ENCODE peak calls at places on chromosome 6, in ten cellular contexts. One of them, this sample, is unnamed.

GRCh38 chr6:41182069-41183034 is 18.6 kb downstream of the TREML2 start:
- DNase-seq in body of pancreas: peak; percentile 46
- DNase-seq in IMR-90: peak; percentile 55
- DNase-seq in heart left ventricle: no peak
- DNase-seq in esophagus squamous epithelium: no peak
- DNase-seq in ovary: no peak
- DNase-seq in uterus: no peak
- DNase-seq in transverse colon: peak; percentile 38
- DNase-seq in A549: peak; percentile 34
- DNase-seq in K562: peak; percentile 62
- DNase-seq in this sample: no peak

GRCh38 chr6:44672838-44673237 is 285.3 kb downstream of the CDC5L start:
- DNase-seq in body of pancreas: no peak
- DNase-seq in IMR-90: no peak
- DNase-seq in heart left ventricle: no peak
- DNase-seq in esophagus squamous epithelium: no peak
- DNase-seq in ovary: no peak
- DNase-seq in uterus: no peak
- DNase-seq in transverse colon: no peak
- DNase-seq in A549: no peak
- DNase-seq in K562: no peak
- DNase-seq in this sample: peak; percentile 72

GRCh38 chr6:13097454-13097853 is 230.9 kb downstream of the TBC1D7 start:
- DNase-seq in body of pancreas: no peak
- DNase-seq in IMR-90: no peak
- DNase-seq in heart left ventricle: no peak
- DNase-seq in esophagus squamous epithelium: no peak
- DNase-seq in ovary: no peak
- DNase-seq in uterus: no peak
- DNase-seq in transverse colon: no peak
- DNase-seq in A549: no peak
- DNase-seq in K562: no peak
- DNase-seq in this sample: no peak

GRCh38 chr6:140669321-140669720 is 1294.9 kb upstream of the CITED2 start:
- DNase-seq in body of pancreas: no peak
- DNase-seq in IMR-90: peak; percentile 40
- DNase-seq in heart left ventricle: no peak
- DNase-seq in esophagus squamous epithelium: no peak
- DNase-seq in ovary: no peak
- DNase-seq in uterus: no peak
- DNase-seq in transverse colon: no peak
- DNase-seq in A549: no peak
- DNase-seq in K562: no peak
- DNase-seq in this sample: no peak

GRCh38 chr6:30612213-30612612 is 4.8 kb downstream of the PPP1R10 start:
- DNase-seq in body of pancreas: no peak
- DNase-seq in IMR-90: peak; percentile 57
- DNase-seq in heart left ventricle: no peak
- DNase-seq in esophagus squamous epithelium: no peak
- DNase-seq in ovary: no peak
- DNase-seq in uterus: no peak
- DNase-seq in transverse colon: no peak
- DNase-seq in A549: no peak
- DNase-seq in K562: no peak
- DNase-seq in this sample: no peak

GRCh38 chr6:154792761-154793160 is 59.5 kb downstream of the SCAF8 start:
- DNase-seq in body of pancreas: no peak
- DNase-seq in IMR-90: peak; percentile 12
- DNase-seq in heart left ventricle: no peak
- DNase-seq in esophagus squamous epithelium: no peak
- DNase-seq in ovary: no peak
- DNase-seq in uterus: no peak
- DNase-seq in transverse colon: no peak
- DNase-seq in A549: no peak
- DNase-seq in K562: no peak
- DNase-seq in this sample: no peak

GRCh38 chr6:132683543-132683942 is 24.6 kb upstream of the TAAR1 start:
- DNase-seq in body of pancreas: no peak
- DNase-seq in IMR-90: peak; percentile 74
- DNase-seq in heart left ventricle: no peak
- DNase-seq in esophagus squamous epithelium: no peak
- DNase-seq in ovary: no peak
- DNase-seq in uterus: no peak
- DNase-seq in transverse colon: no peak
- DNase-seq in A549: no peak
- DNase-seq in K562: no peak
- DNase-seq in this sample: no peak

GRCh38 chr6:142568857-142569597 is 267.2 kb downstream of the ADGRG6 start:
- DNase-seq in body of pancreas: no peak
- DNase-seq in IMR-90: peak; percentile 49
- DNase-seq in heart left ventricle: no peak
- DNase-seq in esophagus squamous epithelium: no peak
- DNase-seq in ovary: no peak
- DNase-seq in uterus: no peak
- DNase-seq in transverse colon: no peak
- DNase-seq in A549: no peak
- DNase-seq in K562: no peak
- DNase-seq in this sample: no peak

GRCh38 chr6:147170269-147170668 is 33.9 kb upstream of the STXBP5 start:
- DNase-seq in body of pancreas: no peak
- DNase-seq in IMR-90: peak; percentile 95
- DNase-seq in heart left ventricle: no peak
- DNase-seq in esophagus squamous epithelium: no peak
- DNase-seq in ovary: no peak
- DNase-seq in uterus: no peak
- DNase-seq in transverse colon: no peak
- DNase-seq in A549: no peak
- DNase-seq in K562: no peak
- DNase-seq in this sample: no peak

GRCh38 chr6:11194399-11195274 is 37.8 kb downstream of the NEDD9 start:
- DNase-seq in body of pancreas: no peak
- DNase-seq in IMR-90: peak; percentile 59
- DNase-seq in heart left ventricle: no peak
- DNase-seq in esophagus squamous epithelium: no peak
- DNase-seq in ovary: no peak
- DNase-seq in uterus: no peak
- DNase-seq in transverse colon: no peak
- DNase-seq in A549: peak; percentile 80
- DNase-seq in K562: no peak
- DNase-seq in this sample: peak; percentile 56

DNA sequence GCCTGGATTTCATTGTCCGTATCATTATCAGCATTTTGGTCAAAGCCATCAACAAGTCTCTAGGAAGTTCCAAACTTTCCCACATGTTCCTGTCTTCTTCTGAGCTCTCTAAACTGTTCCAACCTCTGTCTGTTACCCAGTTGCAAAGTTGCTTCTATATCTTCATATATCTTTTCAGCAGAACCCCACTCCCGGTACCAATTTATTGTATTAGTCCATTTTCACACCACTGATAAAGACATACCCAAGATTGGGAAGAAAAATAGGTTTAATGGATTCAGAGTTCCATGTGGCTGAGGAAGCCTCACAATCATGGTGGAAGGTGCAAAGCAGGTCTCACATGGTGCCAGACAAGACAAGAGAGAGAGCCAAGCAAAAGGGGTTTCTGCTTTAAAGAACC is 293.2 kb downstream of the EPM2A start:
- DNase-seq in body of pancreas: no peak
- DNase-seq in IMR-90: no peak
- DNase-seq in heart left ventricle: no peak
- DNase-seq in esophagus squamous epithelium: no peak
- DNase-seq in ovary: no peak
- DNase-seq in uterus: no peak
- DNase-seq in transverse colon: no peak
- DNase-seq in A549: no peak
- DNase-seq in K562: no peak
- DNase-seq in this sample: no peak
- H3K9me3 ChIP-seq in body of pancreas: no peaks in the 10 kb centered on the region
- H3K9me3 ChIP-seq in IMR-90: peaks cover 2% of the 10 kb centered on the region
- H3K9me3 ChIP-seq in heart left ventricle: peaks cover 38% of the 10 kb centered on the region
- H3K9me3 ChIP-seq in esophagus squamous epithelium: no peaks in the 10 kb centered on the region
- H3K9me3 ChIP-seq in ovary: no peaks in the 10 kb centered on the region
- H3K9me3 ChIP-seq in uterus: no peaks in the 10 kb centered on the region
- H3K9me3 ChIP-seq in transverse colon: no peaks in the 10 kb centered on the region
- H3K9me3 ChIP-seq in A549: peaks cover 4% of the 10 kb centered on the region
- H3K9me3 ChIP-seq in K562: peaks cover 3% of the 10 kb centered on the region
- H3K9me3 ChIP-seq in this sample: no peaks in the 10 kb centered on the region

GRCh38 chr6:7424058-7424457 is 34.5 kb downstream of the RIOK1 start:
- DNase-seq in body of pancreas: no peak
- DNase-seq in IMR-90: no peak
- DNase-seq in heart left ventricle: no peak
- DNase-seq in esophagus squamous epithelium: no peak
- DNase-seq in ovary: no peak
- DNase-seq in uterus: no peak
- DNase-seq in transverse colon: no peak
- DNase-seq in A549: no peak
- DNase-seq in K562: no peak
- DNase-seq in this sample: no peak

GRCh38 chr6:7425808-7426190 is 36.2 kb downstream of the RIOK1 start:
- DNase-seq in body of pancreas: no peak
- DNase-seq in IMR-90: no peak
- DNase-seq in heart left ventricle: no peak
- DNase-seq in esophagus squamous epithelium: no peak
- DNase-seq in ovary: no peak
- DNase-seq in uterus: no peak
- DNase-seq in transverse colon: no peak
- DNase-seq in A549: no peak
- DNase-seq in K562: no peak
- DNase-seq in this sample: no peak

GRCh38 chr6:7431241-7431593 is 41.6 kb downstream of the RIOK1 start:
- DNase-seq in body of pancreas: no peak
- DNase-seq in IMR-90: no peak
- DNase-seq in heart left ventricle: no peak
- DNase-seq in esophagus squamous epithelium: no peak
- DNase-seq in ovary: no peak
- DNase-seq in uterus: no peak
- DNase-seq in transverse colon: no peak
- DNase-seq in A549: no peak
- DNase-seq in K562: no peak
- DNase-seq in this sample: no peak

GRCh38 chr6:7424967-7425807 is 35.6 kb downstream of the RIOK1 start:
- DNase-seq in body of pancreas: peak; percentile 55
- DNase-seq in IMR-90: peak; percentile 41
- DNase-seq in heart left ventricle: peak; percentile 74
- DNase-seq in esophagus squamous epithelium: no peak
- DNase-seq in ovary: no peak
- DNase-seq in uterus: no peak
- DNase-seq in transverse colon: no peak
- DNase-seq in A549: peak; percentile 29
- DNase-seq in K562: peak; percentile 39
- DNase-seq in this sample: no peak

GRCh38 chr6:7426447-7427169 is 37.0 kb downstream of the RIOK1 start:
- DNase-seq in body of pancreas: no peak
- DNase-seq in IMR-90: no peak
- DNase-seq in heart left ventricle: no peak
- DNase-seq in esophagus squamous epithelium: no peak
- DNase-seq in ovary: no peak
- DNase-seq in uterus: no peak
- DNase-seq in transverse colon: no peak
- DNase-seq in A549: no peak
- DNase-seq in K562: no peak
- DNase-seq in this sample: no peak
- TF ChIP-seq POLR2A in body of pancreas: no peak
- TF ChIP-seq POLR2A in IMR-90: no peak
- TF ChIP-seq POLR2A in heart left ventricle: no peak
- TF ChIP-seq POLR2A in esophagus squamous epithelium: peak; percentile 47
- TF ChIP-seq POLR2A in ovary: no peak
- TF ChIP-seq POLR2A in uterus: no peak
- TF ChIP-seq POLR2A in transverse colon: no peak
- TF ChIP-seq POLR2A in A549: no peak
- TF ChIP-seq POLR2A in K562: no peak
- TF ChIP-seq POLR2A in this sample: no peak

DNA sequence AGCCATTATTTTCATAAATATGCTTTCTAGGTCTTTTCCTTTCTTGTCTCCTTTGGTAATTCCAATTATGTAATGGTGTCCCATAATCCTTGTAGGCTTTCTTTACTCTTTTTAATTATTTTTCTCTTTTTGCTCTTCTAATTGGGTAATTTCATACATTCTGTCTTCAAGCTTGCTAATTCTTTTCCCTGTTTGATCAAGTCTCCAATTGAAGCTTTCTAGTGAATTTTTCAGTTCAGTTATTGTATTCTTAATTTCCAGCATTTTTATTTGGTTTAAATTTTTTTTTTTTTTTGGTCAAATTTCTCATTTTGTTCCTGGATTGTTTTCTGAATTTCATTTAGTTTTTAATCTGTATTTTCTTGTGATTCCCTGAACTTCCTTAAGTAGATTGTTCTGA is 74.9 kb upstream of the UST start:
- DNase-seq in body of pancreas: no peak
- DNase-seq in IMR-90: no peak
- DNase-seq in heart left ventricle: no peak
- DNase-seq in esophagus squamous epithelium: no peak
- DNase-seq in ovary: no peak
- DNase-seq in uterus: no peak
- DNase-seq in transverse colon: no peak
- DNase-seq in A549: no peak
- DNase-seq in K562: no peak
- DNase-seq in this sample: no peak
- H3K9me3 ChIP-seq in body of pancreas: no peaks in the 10 kb centered on the region
- H3K9me3 ChIP-seq in IMR-90: peaks cover 17% of the 10 kb centered on the region
- H3K9me3 ChIP-seq in heart left ventricle: peaks cover 49% of the 10 kb centered on the region
- H3K9me3 ChIP-seq in esophagus squamous epithelium: no peaks in the 10 kb centered on the region
- H3K9me3 ChIP-seq in ovary: peaks cover 5% of the 10 kb centered on the region
- H3K9me3 ChIP-seq in uterus: no peaks in the 10 kb centered on the region
- H3K9me3 ChIP-seq in transverse colon: peaks cover 5% of the 10 kb centered on the region
- H3K9me3 ChIP-seq in A549: peaks cover 8% of the 10 kb centered on the region
- H3K9me3 ChIP-seq in K562: peaks cover 5% of the 10 kb centered on the region
- H3K9me3 ChIP-seq in this sample: peaks cover 10% of the 10 kb centered on the region

GRCh38 chr6:46509063-46509462 is 17.8 kb upstream of the RCAN2 start:
- DNase-seq in body of pancreas: peak; percentile 13
- DNase-seq in IMR-90: no peak
- DNase-seq in heart left ventricle: no peak
- DNase-seq in esophagus squamous epithelium: no peak
- DNase-seq in ovary: no peak
- DNase-seq in uterus: no peak
- DNase-seq in transverse colon: no peak
- DNase-seq in A549: no peak
- DNase-seq in K562: no peak
- DNase-seq in this sample: no peak

GRCh38 chr6:46504242-46504641 is 13.0 kb upstream of the RCAN2 start:
- DNase-seq in body of pancreas: no peak
- DNase-seq in IMR-90: no peak
- DNase-seq in heart left ventricle: no peak
- DNase-seq in esophagus squamous epithelium: no peak
- DNase-seq in ovary: no peak
- DNase-seq in uterus: no peak
- DNase-seq in transverse colon: no peak
- DNase-seq in A549: no peak
- DNase-seq in K562: no peak
- DNase-seq in this sample: no peak

GRCh38 chr6:46507426-46507825 is 16.2 kb upstream of the RCAN2 start:
- DNase-seq in body of pancreas: no peak
- DNase-seq in IMR-90: no peak
- DNase-seq in heart left ventricle: no peak
- DNase-seq in esophagus squamous epithelium: no peak
- DNase-seq in ovary: no peak
- DNase-seq in uterus: no peak
- DNase-seq in transverse colon: no peak
- DNase-seq in A549: no peak
- DNase-seq in K562: no peak
- DNase-seq in this sample: no peak

GRCh38 chr6:46502486-46503119 is 11.4 kb upstream of the RCAN2 start:
- DNase-seq in body of pancreas: no peak
- DNase-seq in IMR-90: no peak
- DNase-seq in heart left ventricle: no peak
- DNase-seq in esophagus squamous epithelium: no peak
- DNase-seq in ovary: no peak
- DNase-seq in uterus: peak; percentile 45
- DNase-seq in transverse colon: peak; percentile 8
- DNase-seq in A549: no peak
- DNase-seq in K562: no peak
- DNase-seq in this sample: no peak

GRCh38 chr6:46505693-46506512 is 14.7 kb upstream of the RCAN2 start:
- DNase-seq in body of pancreas: no peak
- DNase-seq in IMR-90: no peak
- DNase-seq in heart left ventricle: no peak
- DNase-seq in esophagus squamous epithelium: no peak
- DNase-seq in ovary: no peak
- DNase-seq in uterus: no peak
- DNase-seq in transverse colon: no peak
- DNase-seq in A549: no peak
- DNase-seq in K562: no peak
- DNase-seq in this sample: no peak
- TF ChIP-seq POLR2A in body of pancreas: no peak
- TF ChIP-seq POLR2A in IMR-90: no peak
- TF ChIP-seq POLR2A in heart left ventricle: no peak
- TF ChIP-seq POLR2A in esophagus squamous epithelium: no peak
- TF ChIP-seq POLR2A in ovary: no peak
- TF ChIP-seq POLR2A in uterus: no peak
- TF ChIP-seq POLR2A in transverse colon: no peak
- TF ChIP-seq POLR2A in A549: no peak
- TF ChIP-seq POLR2A in K562: no peak
- TF ChIP-seq POLR2A in this sample: no peak

This sample was measured in vagina.